ENCODE peak calls at places on chromosomes 2 and 18, in four cellular contexts. N is pancreas, J is tibial artery, C is MM.1S. H is an unnamed sample.
A peak's percentile ranks its signal among the peaks of the same experiment; 100 is the strongest.

GRCh38 chr18:75554112-75554511 is 126.6 kb upstream of the SMIM21 start:
- DNase-seq in C (no peak), N (no peak), J (no peak), H (no peak)

GRCh38 chr2:222115296-222115695 is 183.5 kb downstream of the PAX3 start:
- DNase-seq in N (no peak), J (no peak), C (no peak), H (no peak)

GRCh38 chr2:240463866-240464481 is 28.5 kb downstream of the GPC1 start:
- DNase-seq in N (no peak), J (no peak), C (no peak), H (no peak)

GRCh38 chr2:160492401-160493226 is 993 bp downstream of the RBMS1 start:
- DNase-seq in C (peak; percentile 65), N (peak; percentile 49), J (peak; percentile 87), H (no peak)

GRCh38 chr2:71833855-71834554 is 313.7 kb downstream of the CYP26B1 start:
- DNase-seq in J (peak; percentile 77), N (no peak), C (no peak), H (no peak)

GRCh38 chr2:212005077-212005671 is 533.4 kb downstream of the ERBB4 start:
- DNase-seq in N (no peak), C (peak; percentile 32), J (no peak), H (no peak)

GRCh38 chr2:219384872-219385271 is 2.8 kb downstream of the DNPEP start:
- DNase-seq in N (no peak), C (no peak), J (no peak), H (no peak)

GRCh38 chr2:240720686-240721595 is 29.3 kb downstream of the AQP12A start:
- DNase-seq in N (peak; percentile 26), J (no peak), C (no peak), H (no peak)

GRCh38 chr18:50611529-50611941 is 51.6 kb downstream of the MAPK4 start:
- DNase-seq in J (no peak), N (no peak), C (no peak), H (no peak)

GRCh38 chr2:58448065-58448507 is 207.0 kb upstream of the FANCL start:
- DNase-seq in C (peak; percentile 65), N (no peak), J (no peak), H (peak; percentile 7)

GRCh38 chr2:163345795-163346573 is 389.8 kb downstream of the FIGN start:
- DNase-seq in C (peak; percentile 80), N (no peak), J (no peak), H (peak; percentile 19)

GRCh38 chr2:213021971-213022899 is 129.2 kb downstream of the IKZF2 start:
- DNase-seq in N (no peak), J (no peak), C (no peak), H (no peak)

GRCh38 chr2:191171708-191172355 is 21.0 kb upstream of the STAT4 start:
- DNase-seq in J (no peak), N (no peak), C (no peak), H (no peak)

GRCh38 chr2:104599802-104600510 is 254.0 kb upstream of the POU3F3 start:
- DNase-seq in J (no peak), N (no peak), C (no peak), H (peak; percentile 18)

GRCh38 chr2:182784777-182785176 is 68.7 kb downstream of the DNAJC10 start:
- DNase-seq in N (no peak), C (peak; percentile 24), J (no peak), H (no peak)

GRCh38 chr2:202378001-202378400 is 1.9 kb downstream of the BMPR2 start:
- DNase-seq in N (no peak), J (no peak), C (no peak), H (no peak)

GRCh38 chr2:181628590-181629585 is 28.0 kb downstream of the CERKL start:
- DNase-seq in N (no peak), C (no peak), J (no peak), H (no peak)

DNA sequence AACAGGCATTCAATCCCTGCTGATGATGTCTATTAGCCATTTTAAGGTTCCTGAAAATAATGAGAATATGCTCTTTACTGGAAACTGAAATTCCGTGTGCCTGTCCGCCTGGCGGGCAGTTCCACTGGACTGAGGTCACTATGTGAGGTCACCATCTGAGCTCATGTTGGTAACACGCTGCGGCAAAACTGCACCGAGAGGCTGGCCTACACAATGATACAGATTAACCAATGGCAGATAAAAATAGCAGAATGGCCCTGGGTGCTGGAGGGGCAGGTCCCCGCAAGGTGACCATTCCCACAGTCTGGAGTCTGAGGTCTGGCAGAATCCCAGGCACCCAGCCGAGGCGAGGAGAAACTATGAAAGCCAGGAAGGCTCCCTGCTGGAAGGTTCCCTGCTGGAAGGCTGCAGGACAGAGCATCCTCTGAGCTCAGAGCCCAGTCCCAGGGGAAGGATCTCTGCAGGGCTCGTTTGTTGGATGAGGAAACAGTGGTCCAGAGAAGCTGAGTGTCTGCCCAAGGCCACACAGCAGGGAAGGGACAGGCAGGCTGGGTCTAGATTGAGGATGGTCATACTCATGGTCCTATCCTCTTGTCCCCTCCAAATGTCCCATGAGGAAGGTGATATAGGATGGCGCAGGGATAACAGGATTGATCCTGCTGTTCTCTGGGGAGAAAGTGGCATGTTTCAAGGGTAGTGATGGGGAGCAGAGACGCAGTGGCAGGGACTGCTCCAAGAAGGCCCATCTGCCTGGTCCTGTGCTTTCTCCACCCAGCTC is 24.8 kb downstream of the HS1BP3 start:
- DNase-seq in J (peak; percentile 83), N (peak; percentile 11), C (no peak), H (no peak)
- TF ChIP-seq CTCF in J (no peak), N (no peak), C (no peak), H (no peak)

GRCh38 chr2:68764781-68765385 is 30.3 kb downstream of the ARHGAP25 start:
- DNase-seq in J (no peak), C (no peak), N (no peak), H (no peak)
- H3K4me3 ChIP-seq in J (no peak overlapping the region), C (peak overlapping the region; percentile 11), N (no peak overlapping the region), H (no peak overlapping the region)

DNA sequence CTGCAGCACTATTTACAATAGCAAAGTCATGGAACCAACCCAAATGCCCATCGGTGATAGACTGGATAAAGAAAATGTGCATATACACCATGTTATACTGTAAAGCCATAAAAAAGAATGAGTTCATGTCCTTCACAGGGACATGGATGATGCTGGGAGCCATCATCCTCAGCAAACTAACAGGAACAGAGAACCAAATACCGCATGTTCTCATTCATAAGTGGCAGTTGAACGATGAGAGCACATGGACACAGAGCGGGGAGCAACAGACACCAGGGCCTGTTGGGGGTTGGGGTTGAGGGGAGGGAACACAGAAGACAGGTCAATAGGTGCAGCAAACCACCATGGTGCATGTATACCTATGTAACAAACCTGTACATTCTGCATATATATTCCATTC is 33.5 kb downstream of the HNMT start:
- DNase-seq in C (no peak), J (no peak), N (no peak), H (no peak)
- TF ChIP-seq CTCF in C (no peak), J (no peak), N (no peak), H (no peak)

DNA sequence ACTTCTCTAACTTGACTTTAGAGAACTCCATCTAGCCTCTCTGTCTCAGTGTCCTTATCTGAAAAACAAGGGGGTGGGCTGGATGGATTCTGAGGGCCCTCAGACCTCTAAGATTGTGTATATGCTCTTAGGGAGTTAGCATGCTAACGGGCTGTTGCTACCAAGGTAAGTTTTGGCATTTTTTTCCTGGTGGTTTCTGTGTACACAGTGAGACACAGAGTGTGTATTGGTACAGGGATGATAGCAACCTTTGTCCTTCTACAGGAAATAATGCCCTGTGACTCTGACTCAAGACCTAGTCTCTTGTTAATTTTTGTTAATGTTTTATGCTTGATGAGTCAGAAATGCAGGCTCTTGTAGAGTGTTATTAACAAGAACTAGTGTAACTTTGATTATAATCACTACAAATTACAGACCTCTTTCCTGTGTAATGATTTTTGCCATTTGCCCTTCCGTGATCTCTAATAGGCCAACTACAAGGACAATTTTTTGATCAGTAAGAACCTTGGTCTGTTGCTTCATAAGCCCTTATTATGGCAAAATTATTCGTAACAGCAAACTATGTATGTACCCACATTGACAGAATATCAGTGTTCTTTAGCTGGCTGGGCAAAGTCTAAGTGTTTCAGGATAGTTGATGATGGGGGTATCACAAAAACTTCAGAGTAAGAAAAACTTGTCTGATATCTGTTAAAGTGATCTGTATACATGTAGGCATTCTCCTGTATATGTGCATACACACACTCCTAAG is 89.7 kb downstream of the SPTBN1 start:
- DNase-seq in N (no peak), J (no peak), C (no peak), H (no peak)
- H3K4me3 ChIP-seq in N (no peak overlapping the region), J (no peak overlapping the region), C (no peak overlapping the region), H (no peak overlapping the region)

GRCh38 chr2:63667132-63667531 is 78.4 kb downstream of the MDH1 start:
- DNase-seq in N (no peak), C (no peak), J (no peak), H (peak; percentile 10)
- TF ChIP-seq CTCF in N (no peak), C (no peak), J (no peak), H (no peak)

GRCh38 chr2:118763797-118764196 is 83.7 kb downstream of the EN1 start:
- DNase-seq in N (no peak), J (no peak), C (no peak), H (no peak)
- H3K4me3 ChIP-seq in N (no peak overlapping the region), J (no peak overlapping the region), C (no peak overlapping the region), H (no peak overlapping the region)

H was measured in LNCaP clone FGC.